ENCODE peak calls at places on chromosome 9, in four cellular contexts. Q, A, D and V are unnamed samples.
A peak's percentile ranks its signal among the peaks of the same experiment; 100 is the strongest.

GRCh38 chr9:74935008-74935407 is 17.7 kb downstream of the C9orf40 start:
- DNase-seq in A (no peak), D (no peak), Q (no peak), V (no peak)

GRCh38 chr9:116151966-116152381 is 1.6 kb upstream of the PAPPA start:
- DNase-seq in Q (no peak), A (no peak), D (no peak), V (no peak)

GRCh38 chr9:136694163-136694864 is 7.1 kb upstream of the AGPAT2 start:
- DNase-seq in A (no peak), Q (no peak), D (no peak), V (no peak)

GRCh38 chr9:98962181-98962560 is 18.5 kb downstream of the COL15A1 start:
- DNase-seq in A (no peak), Q (no peak), D (no peak), V (no peak)

GRCh38 chr9:137295313-137296213 is 6.5 kb downstream of the NRARP start:
- DNase-seq in Q (no peak), A (no peak), D (peak; percentile 68), V (no peak)

GRCh38 chr9:135665795-135666189 is 2.7 kb downstream of the LCN9 start:
- DNase-seq in D (no peak), A (no peak), Q (no peak), V (no peak)

GRCh38 chr9:136978073-136978864 is 965 bp downstream of the PTGDS start:
- DNase-seq in D (no peak), A (no peak), Q (peak; percentile 76), V (peak; percentile 40)

GRCh38 chr9:16265671-16266070 is 604.8 kb downstream of the BNC2 start:
- DNase-seq in D (no peak), Q (no peak), A (no peak), V (no peak)

GRCh38 chr9:69175488-69175872 is 1.4 kb downstream of the TJP2 start:
- DNase-seq in A (no peak), D (no peak), Q (no peak), V (no peak)

GRCh38 chr9:114911167-114911821 is 19.1 kb downstream of the TNFSF8 start:
- DNase-seq in A (no peak), D (no peak), Q (peak; percentile 27), V (no peak)

GRCh38 chr9:124852829-124853531 is at the start of gene WDR38:
- DNase-seq in Q (peak; percentile 64), A (peak; percentile 5), D (peak; percentile 75), V (peak; percentile 53)

GRCh38 chr9:72271617-72272478 is 93.2 kb downstream of the ZFAND5 start:
- DNase-seq in A (no peak), Q (peak; percentile 33), D (peak; percentile 21), V (peak; percentile 29)